ENCODE peak calls at places on chromosome 13, in seven cellular contexts. L is ecto neural progenitor cell, C is left ventricle myocardium inferior, T is T-helper 9 cell, M is WERI-Rb-1, Q is coronary artery, Y is kidney glomerular epithelial cell. R is an unnamed sample.

GRCh38 chr13:100540621-100541020 is 48.0 kb downstream of the GGACT start:
- DNase-seq in C (no peak), Y (no peak), L (no peak), M (no peak), Q (peak; percentile 38), T (no peak), R (no peak)

GRCh38 chr13:99264053-99264452 is 5.9 kb upstream of the GPR18 start:
- DNase-seq in Q (no peak), C (no peak), L (no peak), Y (no peak), T (no peak), M (no peak), R (no peak)

GRCh38 chr13:20482818-20483217 is 42.8 kb downstream of the CRYL1 start:
- DNase-seq in L (no peak), Y (no peak), T (no peak), C (no peak), M (no peak), Q (no peak), R (no peak)

GRCh38 chr13:46165485-46166220 is 16.3 kb downstream of the LCP1 start:
- DNase-seq in M (no peak), T (no peak), C (no peak), Q (no peak), Y (peak; percentile 75), L (no peak), R (peak; percentile 48)

GRCh38 chr13:77729502-77730221 is 32.2 kb downstream of the SLAIN1 start:
- DNase-seq in L (no peak), M (peak; percentile 29), T (no peak), Y (no peak), C (no peak), Q (no peak), R (no peak)

GRCh38 chr13:39452412-39452811 is 150.6 kb downstream of the LHFPL6 start:
- DNase-seq in M (no peak), Q (no peak), L (no peak), Y (no peak), T (no peak), C (no peak), R (no peak)

GRCh38 chr13:32309812-32310706 is 5.1 kb downstream of the ZAR1L start:
- DNase-seq in M (peak; percentile 23), L (no peak), C (no peak), T (peak; percentile 6), Q (no peak), Y (peak; percentile 63), R (no peak)

GRCh38 chr13:71873418-71874276 is 6.6 kb upstream of the DACH1 start:
- DNase-seq in C (no peak), T (no peak), Y (no peak), Q (no peak), L (no peak), M (no peak), R (no peak)

GRCh38 chr13:39035204-39035603 is 2.7 kb downstream of the PROSER1 start:
- DNase-seq in M (no peak), C (no peak), T (no peak), Y (no peak), Q (no peak), L (no peak), R (no peak)

GRCh38 chr13:32200741-32201140 is 114.4 kb downstream of the ZAR1L start:
- DNase-seq in M (no peak), T (no peak), Q (no peak), Y (no peak), C (no peak), L (no peak), R (no peak)

GRCh38 chr13:95020298-95020987 is 280.8 kb downstream of the ABCC4 start:
- DNase-seq in L (no peak), C (no peak), T (no peak), M (no peak), Q (no peak), Y (no peak), R (no peak)

GRCh38 chr13:70505809-70506208 is 397.6 kb upstream of the KLHL1 start:
- DNase-seq in C (no peak), T (no peak), Y (no peak), M (no peak), Q (no peak), L (no peak), R (no peak)

GRCh38 chr13:65677906-65678305 is 1552.2 kb downstream of the PCDH9 start:
- DNase-seq in L (no peak), C (no peak), M (no peak), Y (no peak), Q (no peak), T (no peak), R (no peak)

GRCh38 chr13:100363874-100364273 is 224.7 kb downstream of the GGACT start:
- DNase-seq in Y (peak; percentile 35), M (no peak), L (no peak), T (no peak), C (no peak), Q (no peak), R (no peak)

GRCh38 chr13:18949489-18949761 is 232.2 kb downstream of the TUBA3C start:
- DNase-seq in M (no peak), C (no peak), Q (no peak), T (no peak), Y (no peak), L (no peak), R (no peak)

GRCh38 chr13:46160474-46161066 is 21.4 kb downstream of the LCP1 start:
- DNase-seq in L (no peak), T (no peak), M (no peak), C (no peak), Y (peak; percentile 26), Q (no peak), R (no peak)

GRCh38 chr13:93472897-93473296 is 246.3 kb downstream of the GPC6 start:
- DNase-seq in C (no peak), M (no peak), Q (no peak), L (no peak), T (no peak), Y (no peak), R (no peak)

GRCh38 chr13:45162821-45163220 is 38.0 kb downstream of the KCTD4 start:
- DNase-seq in C (no peak), T (no peak), L (no peak), Y (peak; percentile 85), Q (no peak), M (no peak), R (no peak)

GRCh38 chr13:67075239-67075638 is 154.9 kb downstream of the PCDH9 start:
- DNase-seq in C (no peak), L (no peak), Y (peak; percentile 36), T (no peak), M (no peak), Q (no peak), R (no peak)